ENCODE peak calls at places on chromosomes 3 and 15, in six cellular contexts. Y is type B pancreatic cell, C is hypothalamus, H is tibial nerve, V is neuronal stem cell, S is hepatic stellate cell. J is an unnamed sample.

GRCh38 chr15:47340576-47340920 is 376.8 kb upstream of the SEMA6D start:
- DNase-seq in Y (no peak), C (no peak), H (no peak), V (no peak), S (no peak), J (no peak)

GRCh38 chr15:25679964-25680658 is 183.0 kb downstream of the ATP10A start:
- DNase-seq in Y (no peak), C (no peak), H (no peak), V (no peak), S (no peak), J (peak; percentile 64)

GRCh38 chr3:161266731-161267150 is 45.6 kb downstream of the NMD3 start:
- DNase-seq in Y (no peak), C (no peak), H (no peak), V (no peak), S (peak; percentile 12), J (no peak)

GRCh38 chr3:179896507-179896906 is 140.2 kb downstream of the PEX5L start:
- DNase-seq in Y (no peak), C (no peak), H (no peak), V (no peak), S (no peak), J (no peak)

GRCh38 chr3:62659660-62660059 is 215.6 kb downstream of the CADPS start:
- DNase-seq in Y (no peak), C (no peak), H (no peak), V (no peak), S (no peak), J (no peak)

GRCh38 chr15:57134877-57135276 is 216.4 kb downstream of the TCF12 start:
- DNase-seq in Y (no peak), C (no peak), H (no peak), V (no peak), S (no peak), J (no peak)

GRCh38 chr3:16516695-16517481 is 3.4 kb upstream of the RFTN1 start:
- DNase-seq in Y (no peak), C (no peak), H (no peak), V (no peak), S (peak; percentile 70), J (peak; percentile 65)

GRCh38 chr3:79414821-79415220 is 353.0 kb downstream of the ROBO1 start:
- DNase-seq in Y (no peak), C (no peak), H (no peak), V (no peak), S (no peak), J (no peak)

GRCh38 chr3:49217688-49218470 is 46.5 kb downstream of the KLHDC8B start:
- DNase-seq in Y (no peak), C (no peak), H (no peak), V (no peak), S (no peak), J (no peak)

GRCh38 chr3:9441501-9442221 is 44.2 kb downstream of the SETD5 start:
- DNase-seq in Y (no peak), C (no peak), H (no peak), V (no peak), S (no peak), J (no peak)

GRCh38 chr15:64877435-64877834 is 34.3 kb upstream of the ANKDD1A start:
- DNase-seq in Y (no peak), C (peak; percentile 40), H (peak; percentile 55), V (no peak), S (no peak), J (no peak)

GRCh38 chr3:17302774-17303173 is 418.0 kb downstream of the PLCL2 start:
- DNase-seq in Y (no peak), C (no peak), H (no peak), V (no peak), S (no peak), J (no peak)

GRCh38 chr3:119596392-119596791 is 1.3 kb upstream of the PLA1A start:
- DNase-seq in Y (no peak), C (no peak), H (no peak), V (no peak), S (no peak), J (no peak)

GRCh38 chr15:78810377-78811123 is 714 bp downstream of the ADAMTS7 start:
- DNase-seq in Y (peak; percentile 72), C (peak; percentile 3), H (no peak), V (peak; percentile 57), S (peak; percentile 81), J (no peak)

GRCh38 chr3:23017800-23018199 is 185.3 kb upstream of the UBE2E2 start:
- DNase-seq in Y (no peak), C (no peak), H (no peak), V (no peak), S (peak; percentile 29), J (no peak)

GRCh38 chr15:44163370-44163769 is 31.7 kb downstream of the FRMD5 start:
- DNase-seq in Y (no peak), C (no peak), H (no peak), V (no peak), S (no peak), J (no peak)

GRCh38 chr3:124775776-124776336 is 45.6 kb downstream of the UMPS start:
- DNase-seq in Y (no peak), C (no peak), H (no peak), V (no peak), S (no peak), J (no peak)

GRCh38 chr3:38311474-38311873 is 29.4 kb downstream of the SLC22A14 start:
- DNase-seq in Y (no peak), C (no peak), H (no peak), V (no peak), S (no peak), J (no peak)

GRCh38 chr15:95129589-95129988 is 898.2 kb downstream of the MCTP2 start:
- DNase-seq in Y (no peak), C (no peak), H (no peak), V (no peak), S (no peak), J (no peak)

GRCh38 chr3:174957581-174958001 is 98.5 kb downstream of the NAALADL2 start:
- DNase-seq in Y (no peak), C (no peak), H (no peak), V (no peak), S (no peak), J (no peak)

GRCh38 chr15:51770902-51771301 is 19.5 kb downstream of the TMOD2 start:
- DNase-seq in Y (no peak), C (no peak), H (no peak), V (no peak), S (no peak), J (no peak)

GRCh38 chr3:4852780-4853748 is 126.2 kb upstream of the BHLHE40 start:
- DNase-seq in Y (no peak), C (no peak), H (no peak), V (no peak), S (no peak), J (no peak)

GRCh38 chr3:31929826-31930502 is 51.1 kb downstream of the OSBPL10 start:
- DNase-seq in Y (no peak), C (no peak), H (no peak), V (no peak), S (no peak), J (no peak)

GRCh38 chr15:88385078-88385700 is 82.0 kb downstream of the MRPL46 start:
- DNase-seq in Y (no peak), C (no peak), H (no peak), V (no peak), S (no peak), J (no peak)

GRCh38 chr15:33915571-33916407 is 52.5 kb upstream of the CHRM5 start:
- DNase-seq in Y (no peak), C (no peak), H (no peak), V (no peak), S (no peak), J (no peak)

GRCh38 chr15:58416963-58417362 is 14.8 kb upstream of the LIPC start:
- DNase-seq in Y (no peak), C (no peak), H (no peak), V (no peak), S (no peak), J (no peak)

GRCh38 chr3:182081096-182081495 is 369.4 kb downstream of the SOX2 start:
- DNase-seq in Y (no peak), C (no peak), H (no peak), V (no peak), S (no peak), J (no peak)

GRCh38 chr15:29920515-29920914 is 98.2 kb upstream of the TJP1 start:
- DNase-seq in Y (peak; percentile 62), C (no peak), H (no peak), V (no peak), S (no peak), J (no peak)

GRCh38 chr3:64832098-64832497 is 144.3 kb upstream of the ADAMTS9 start:
- DNase-seq in Y (no peak), C (no peak), H (no peak), V (no peak), S (no peak), J (no peak)